ENCODE peak calls at places on chromosomes 6 and 20, in seven cellular contexts. One of them, this sample, is unnamed.

GRCh38 chr6:42104095-42104806 is 38.2 kb downstream of the C6orf132 start:
- DNase-seq in foreskin fibroblast: peak; percentile 72
- DNase-seq in CD8-positive, alpha-beta T cell: peak; percentile 38
- DNase-seq in neural progenitor cell: peak; percentile 87
- DNase-seq in mesothelial cell of epicardium: peak; percentile 33
- DNase-seq in MM.1S: peak; percentile 56
- DNase-seq in progenitor cell of endocrine pancreas: peak; percentile 59
- DNase-seq in this sample: peak; percentile 90

GRCh38 chr6:15507746-15508145 is 155.1 kb downstream of the DTNBP1 start:
- DNase-seq in foreskin fibroblast: no peak
- DNase-seq in MM.1S: no peak
- DNase-seq in CD8-positive, alpha-beta T cell: no peak
- DNase-seq in neural progenitor cell: no peak
- DNase-seq in mesothelial cell of epicardium: no peak
- DNase-seq in progenitor cell of endocrine pancreas: no peak
- DNase-seq in this sample: no peak

GRCh38 chr6:168169624-168170023 is 90.6 kb upstream of the FRMD1 start:
- DNase-seq in CD8-positive, alpha-beta T cell: no peak
- DNase-seq in foreskin fibroblast: no peak
- DNase-seq in MM.1S: no peak
- DNase-seq in neural progenitor cell: no peak
- DNase-seq in mesothelial cell of epicardium: no peak
- DNase-seq in progenitor cell of endocrine pancreas: no peak
- DNase-seq in this sample: no peak

GRCh38 chr20:63532449-63532971 is 4.7 kb downstream of the PTK6 start:
- DNase-seq in progenitor cell of endocrine pancreas: peak; percentile 9
- DNase-seq in neural progenitor cell: peak; percentile 0
- DNase-seq in mesothelial cell of epicardium: no peak
- DNase-seq in foreskin fibroblast: no peak
- DNase-seq in CD8-positive, alpha-beta T cell: no peak
- DNase-seq in MM.1S: no peak
- DNase-seq in this sample: no peak

GRCh38 chr6:89008299-89008698 is 44.9 kb upstream of the RNGTT start:
- DNase-seq in foreskin fibroblast: no peak
- DNase-seq in neural progenitor cell: no peak
- DNase-seq in CD8-positive, alpha-beta T cell: no peak
- DNase-seq in MM.1S: no peak
- DNase-seq in progenitor cell of endocrine pancreas: no peak
- DNase-seq in mesothelial cell of epicardium: no peak
- DNase-seq in this sample: no peak

GRCh38 chr20:42482808-42483207 is 706.9 kb downstream of the PTPRT start:
- DNase-seq in MM.1S: no peak
- DNase-seq in mesothelial cell of epicardium: no peak
- DNase-seq in progenitor cell of endocrine pancreas: no peak
- DNase-seq in foreskin fibroblast: no peak
- DNase-seq in neural progenitor cell: no peak
- DNase-seq in CD8-positive, alpha-beta T cell: no peak
- DNase-seq in this sample: no peak

GRCh38 chr6:44094403-44095242 is 32.6 kb downstream of the MRPL14 start:
- DNase-seq in mesothelial cell of epicardium: no peak
- DNase-seq in MM.1S: no peak
- DNase-seq in progenitor cell of endocrine pancreas: no peak
- DNase-seq in CD8-positive, alpha-beta T cell: no peak
- DNase-seq in neural progenitor cell: no peak
- DNase-seq in foreskin fibroblast: no peak
- DNase-seq in this sample: no peak

GRCh38 chr6:32153252-32153834 is 598 bp upstream of the PPT2 start:
- DNase-seq in foreskin fibroblast: no peak
- DNase-seq in neural progenitor cell: peak; percentile 70
- DNase-seq in progenitor cell of endocrine pancreas: peak; percentile 21
- DNase-seq in CD8-positive, alpha-beta T cell: no peak
- DNase-seq in mesothelial cell of epicardium: no peak
- DNase-seq in MM.1S: no peak
- DNase-seq in this sample: no peak

GRCh38 chr6:18380165-18380564 is 7.0 kb upstream of the RNF144B start:
- DNase-seq in neural progenitor cell: no peak
- DNase-seq in mesothelial cell of epicardium: no peak
- DNase-seq in foreskin fibroblast: peak; percentile 59
- DNase-seq in progenitor cell of endocrine pancreas: no peak
- DNase-seq in CD8-positive, alpha-beta T cell: no peak
- DNase-seq in MM.1S: no peak
- DNase-seq in this sample: no peak

GRCh38 chr20:44001667-44002596 is 87.3 kb downstream of the TOX2 start:
- DNase-seq in CD8-positive, alpha-beta T cell: no peak
- DNase-seq in progenitor cell of endocrine pancreas: no peak
- DNase-seq in foreskin fibroblast: no peak
- DNase-seq in neural progenitor cell: no peak
- DNase-seq in mesothelial cell of epicardium: no peak
- DNase-seq in MM.1S: peak; percentile 96
- DNase-seq in this sample: peak; percentile 41

GRCh38 chr6:106369739-106370138 is 9.2 kb downstream of the CRYBG1 start:
- DNase-seq in neural progenitor cell: no peak
- DNase-seq in CD8-positive, alpha-beta T cell: no peak
- DNase-seq in progenitor cell of endocrine pancreas: no peak
- DNase-seq in MM.1S: peak; percentile 45
- DNase-seq in foreskin fibroblast: no peak
- DNase-seq in mesothelial cell of epicardium: no peak
- DNase-seq in this sample: no peak
- TF ChIP-seq CTCF in neural progenitor cell: no peak
- TF ChIP-seq CTCF in CD8-positive, alpha-beta T cell: no peak
- TF ChIP-seq CTCF in progenitor cell of endocrine pancreas: no peak
- TF ChIP-seq CTCF in MM.1S: no peak
- TF ChIP-seq CTCF in foreskin fibroblast: no peak
- TF ChIP-seq CTCF in mesothelial cell of epicardium: no peak
- TF ChIP-seq CTCF in this sample: no peak

DNA sequence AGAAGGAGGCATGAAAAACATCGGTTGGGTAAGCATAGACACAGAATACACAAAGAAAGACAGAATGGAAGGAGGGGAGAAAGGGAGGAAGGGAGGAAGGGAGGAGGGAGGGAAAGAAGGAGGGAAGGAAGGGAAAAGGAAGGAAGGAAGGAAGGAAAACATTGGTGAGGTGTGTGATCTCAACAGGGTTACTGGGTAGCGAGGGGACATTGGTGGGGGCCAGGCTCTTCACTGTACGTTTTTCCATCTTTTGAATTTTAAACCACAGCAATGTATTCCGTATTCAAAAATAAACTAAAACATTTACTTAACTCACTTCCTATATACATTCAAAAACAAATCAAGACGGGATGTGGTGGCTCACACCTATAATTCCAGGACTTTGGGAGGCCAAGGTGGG is 20.7 kb upstream of the BPIFA2 start:
- DNase-seq in mesothelial cell of epicardium: no peak
- DNase-seq in CD8-positive, alpha-beta T cell: no peak
- DNase-seq in progenitor cell of endocrine pancreas: no peak
- DNase-seq in neural progenitor cell: no peak
- DNase-seq in foreskin fibroblast: no peak
- DNase-seq in MM.1S: no peak
- DNase-seq in this sample: no peak
- TF ChIP-seq CTCF in mesothelial cell of epicardium: no peak
- TF ChIP-seq CTCF in CD8-positive, alpha-beta T cell: no peak
- TF ChIP-seq CTCF in progenitor cell of endocrine pancreas: no peak
- TF ChIP-seq CTCF in neural progenitor cell: no peak
- TF ChIP-seq CTCF in foreskin fibroblast: no peak
- TF ChIP-seq CTCF in MM.1S: no peak
- TF ChIP-seq CTCF in this sample: no peak

GRCh38 chr6:8739454-8739853 is 304.1 kb upstream of the SLC35B3 start:
- DNase-seq in neural progenitor cell: no peak
- DNase-seq in progenitor cell of endocrine pancreas: no peak
- DNase-seq in MM.1S: no peak
- DNase-seq in foreskin fibroblast: peak; percentile 2
- DNase-seq in CD8-positive, alpha-beta T cell: no peak
- DNase-seq in mesothelial cell of epicardium: no peak
- DNase-seq in this sample: no peak

GRCh38 chr6:8738951-8739350 is 303.6 kb upstream of the SLC35B3 start:
- DNase-seq in CD8-positive, alpha-beta T cell: no peak
- DNase-seq in mesothelial cell of epicardium: no peak
- DNase-seq in progenitor cell of endocrine pancreas: no peak
- DNase-seq in MM.1S: no peak
- DNase-seq in foreskin fibroblast: peak; percentile 52
- DNase-seq in neural progenitor cell: no peak
- DNase-seq in this sample: no peak

DNA sequence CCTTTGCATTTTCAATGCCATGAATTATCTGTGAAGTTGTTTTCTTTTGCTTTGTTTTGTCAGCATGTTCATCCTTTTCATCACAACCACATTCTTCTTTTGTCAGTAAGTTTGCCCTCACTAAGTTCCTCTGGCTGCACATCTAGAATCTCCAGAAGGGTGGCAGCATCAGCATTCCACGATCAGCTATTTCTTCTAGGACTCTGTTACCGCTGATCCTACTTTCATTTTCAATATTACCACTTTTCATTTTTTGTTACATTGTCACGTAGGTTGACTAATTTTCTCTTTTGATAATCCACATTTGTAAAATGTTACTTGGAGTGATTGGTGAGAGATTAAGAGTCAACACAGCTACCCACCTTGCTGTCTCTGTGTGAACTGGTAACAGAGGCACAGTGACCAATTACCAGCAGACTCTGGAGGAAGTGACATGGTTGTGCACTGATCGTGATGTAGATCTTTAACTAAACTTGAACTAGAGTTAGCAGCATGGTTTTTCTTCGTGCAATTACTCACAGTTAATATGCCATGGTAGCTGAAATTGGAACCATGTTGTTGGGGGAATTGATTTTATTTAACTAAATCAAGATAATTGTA is 307.9 kb upstream of the SLC35B3 start:
- DNase-seq in mesothelial cell of epicardium: no peak
- DNase-seq in progenitor cell of endocrine pancreas: no peak
- DNase-seq in MM.1S: peak; percentile 38
- DNase-seq in foreskin fibroblast: peak; percentile 52
- DNase-seq in CD8-positive, alpha-beta T cell: no peak
- DNase-seq in neural progenitor cell: no peak
- DNase-seq in this sample: peak; percentile 12
- TF ChIP-seq CTCF in mesothelial cell of epicardium: no peak
- TF ChIP-seq CTCF in progenitor cell of endocrine pancreas: no peak
- TF ChIP-seq CTCF in MM.1S: peak; percentile 54
- TF ChIP-seq CTCF in foreskin fibroblast: no peak
- TF ChIP-seq CTCF in CD8-positive, alpha-beta T cell: no peak
- TF ChIP-seq CTCF in neural progenitor cell: no peak
- TF ChIP-seq CTCF in this sample: no peak

GRCh38 chr6:6494677-6495076 is 93.8 kb upstream of the LY86 start:
- DNase-seq in CD8-positive, alpha-beta T cell: no peak
- DNase-seq in mesothelial cell of epicardium: no peak
- DNase-seq in neural progenitor cell: peak; percentile 77
- DNase-seq in progenitor cell of endocrine pancreas: peak; percentile 29
- DNase-seq in MM.1S: peak; percentile 58
- DNase-seq in foreskin fibroblast: no peak
- DNase-seq in this sample: peak; percentile 73
- TF ChIP-seq CTCF in CD8-positive, alpha-beta T cell: no peak
- TF ChIP-seq CTCF in mesothelial cell of epicardium: no peak
- TF ChIP-seq CTCF in neural progenitor cell: peak; percentile 82
- TF ChIP-seq CTCF in progenitor cell of endocrine pancreas: peak; percentile 65
- TF ChIP-seq CTCF in MM.1S: peak; percentile 90
- TF ChIP-seq CTCF in foreskin fibroblast: no peak
- TF ChIP-seq CTCF in this sample: peak; percentile 55

GRCh38 chr6:97218912-97219311 is 64.1 kb downstream of the MMS22L start:
- DNase-seq in progenitor cell of endocrine pancreas: no peak
- DNase-seq in mesothelial cell of epicardium: no peak
- DNase-seq in MM.1S: no peak
- DNase-seq in neural progenitor cell: no peak
- DNase-seq in CD8-positive, alpha-beta T cell: no peak
- DNase-seq in foreskin fibroblast: no peak
- DNase-seq in this sample: no peak

DNA sequence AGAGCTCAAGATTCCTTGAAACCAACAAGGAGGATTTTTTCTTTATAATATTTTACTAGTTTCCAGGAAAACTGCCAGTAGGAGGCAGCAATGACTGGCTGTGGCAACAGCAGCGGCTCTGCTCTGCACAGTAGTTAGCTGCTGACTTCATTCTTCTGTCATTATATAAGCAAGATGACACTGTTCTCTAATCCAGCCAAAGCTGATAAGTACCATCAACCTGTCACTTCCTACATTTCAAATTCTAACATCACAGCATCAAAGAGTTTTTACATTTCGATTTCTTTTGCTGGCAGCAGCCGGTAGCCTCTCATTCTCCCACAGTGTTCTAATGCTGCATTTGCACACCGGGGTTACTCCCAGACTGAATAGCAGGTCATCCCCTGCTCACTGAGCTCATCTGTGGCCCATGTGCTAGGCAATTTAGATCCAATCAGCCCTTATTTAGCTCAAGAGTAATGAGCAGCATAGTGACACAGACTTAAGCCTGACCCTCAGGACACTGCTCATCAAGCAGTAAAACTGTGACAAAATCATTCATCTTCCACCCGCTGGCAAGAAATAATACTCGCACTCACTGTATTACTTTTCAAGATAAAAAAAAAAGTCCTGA is 67.8 kb downstream of the MMS22L start:
- DNase-seq in MM.1S: no peak
- DNase-seq in foreskin fibroblast: peak; percentile 79
- DNase-seq in CD8-positive, alpha-beta T cell: no peak
- DNase-seq in neural progenitor cell: peak; percentile 76
- DNase-seq in mesothelial cell of epicardium: no peak
- DNase-seq in progenitor cell of endocrine pancreas: peak; percentile 10
- DNase-seq in this sample: no peak
- TF ChIP-seq CTCF in MM.1S: no peak
- TF ChIP-seq CTCF in foreskin fibroblast: peak; percentile 69
- TF ChIP-seq CTCF in CD8-positive, alpha-beta T cell: no peak
- TF ChIP-seq CTCF in neural progenitor cell: peak; percentile 76
- TF ChIP-seq CTCF in mesothelial cell of epicardium: peak; percentile 26
- TF ChIP-seq CTCF in progenitor cell of endocrine pancreas: peak; percentile 59
- TF ChIP-seq CTCF in this sample: no peak

DNA sequence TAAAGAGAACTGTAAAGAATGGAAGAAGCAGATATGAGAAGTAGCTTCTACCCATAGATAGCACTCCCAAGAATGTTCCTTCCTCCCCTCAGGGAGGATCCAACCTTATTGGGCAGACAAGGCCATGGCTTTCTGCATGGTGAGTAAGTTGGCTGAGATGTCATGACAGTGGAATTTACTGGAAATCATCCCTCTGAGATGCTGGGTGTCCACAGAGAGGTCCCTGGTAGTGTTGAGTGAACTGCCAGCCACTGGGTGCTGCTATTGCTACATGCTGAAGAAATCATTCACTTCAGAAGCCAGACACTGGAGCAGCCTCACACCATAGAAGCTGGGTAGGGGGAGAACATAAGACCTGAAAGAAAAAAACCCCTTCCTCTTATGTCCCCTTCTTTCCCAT is 46.4 kb upstream of the FERMT1 start:
- DNase-seq in CD8-positive, alpha-beta T cell: no peak
- DNase-seq in MM.1S: peak; percentile 33
- DNase-seq in foreskin fibroblast: peak; percentile 8
- DNase-seq in mesothelial cell of epicardium: no peak
- DNase-seq in neural progenitor cell: no peak
- DNase-seq in progenitor cell of endocrine pancreas: no peak
- DNase-seq in this sample: no peak
- TF ChIP-seq CTCF in CD8-positive, alpha-beta T cell: no peak
- TF ChIP-seq CTCF in MM.1S: peak; percentile 33
- TF ChIP-seq CTCF in foreskin fibroblast: no peak
- TF ChIP-seq CTCF in mesothelial cell of epicardium: no peak
- TF ChIP-seq CTCF in neural progenitor cell: peak; percentile 18
- TF ChIP-seq CTCF in progenitor cell of endocrine pancreas: no peak
- TF ChIP-seq CTCF in this sample: no peak

GRCh38 chr6:78513856-78514255 is 353.5 kb upstream of the IRAK1BP1 start:
- DNase-seq in neural progenitor cell: peak; percentile 59
- DNase-seq in mesothelial cell of epicardium: no peak
- DNase-seq in progenitor cell of endocrine pancreas: no peak
- DNase-seq in MM.1S: peak; percentile 47
- DNase-seq in foreskin fibroblast: no peak
- DNase-seq in CD8-positive, alpha-beta T cell: no peak
- DNase-seq in this sample: peak; percentile 6
- TF ChIP-seq CTCF in neural progenitor cell: peak; percentile 59
- TF ChIP-seq CTCF in mesothelial cell of epicardium: no peak
- TF ChIP-seq CTCF in progenitor cell of endocrine pancreas: no peak
- TF ChIP-seq CTCF in MM.1S: peak; percentile 37
- TF ChIP-seq CTCF in foreskin fibroblast: no peak
- TF ChIP-seq CTCF in CD8-positive, alpha-beta T cell: no peak
- TF ChIP-seq CTCF in this sample: no peak

GRCh38 chr20:31934968-31935764 is 16.7 kb downstream of the PDRG1 start:
- DNase-seq in progenitor cell of endocrine pancreas: no peak
- DNase-seq in CD8-positive, alpha-beta T cell: no peak
- DNase-seq in mesothelial cell of epicardium: no peak
- DNase-seq in foreskin fibroblast: no peak
- DNase-seq in neural progenitor cell: peak; percentile 73
- DNase-seq in MM.1S: no peak
- DNase-seq in this sample: no peak
- TF ChIP-seq CTCF in progenitor cell of endocrine pancreas: peak; percentile 34
- TF ChIP-seq CTCF in CD8-positive, alpha-beta T cell: no peak
- TF ChIP-seq CTCF in mesothelial cell of epicardium: no peak
- TF ChIP-seq CTCF in foreskin fibroblast: no peak
- TF ChIP-seq CTCF in neural progenitor cell: peak; percentile 61
- TF ChIP-seq CTCF in MM.1S: no peak
- TF ChIP-seq CTCF in this sample: no peak